ENCODE peak calls at places on chromosomes 12 and 14, in five cellular contexts. D is IMR-90, W is H9, C is mesendoderm, P is neuronal stem cell. K is an unnamed sample. For H3K4me1, the result is how much of the 10 kb centered on the place peaks cover.

GRCh38 chr12:13864081-13864673 is 117.2 kb downstream of the GRIN2B start:
- DNase-seq in W (peak), D (peak), C (peak), P (peak), K (peak)

GRCh38 chr14:59069455-59069854 is 119.0 kb upstream of the DAAM1 start:
- DNase-seq in W (no peak), C (peak), P (no peak), D (no peak), K (no peak)

GRCh38 chr12:65300679-65301349 is 22.3 kb downstream of the MSRB3 start:
- DNase-seq in W (peak), C (peak), P (no peak), D (peak), K (no peak)

GRCh38 chr12:25365340-25365730 is 114.6 kb upstream of the KRAS start:
- DNase-seq in W (no peak), P (no peak), D (no peak), C (no peak), K (no peak)

GRCh38 chr12:29944269-29945000 is 160.7 kb upstream of the TMTC1 start:
- DNase-seq in C (no peak), W (no peak), D (no peak), P (no peak), K (no peak)

GRCh38 chr12:1582709-1583050 is 11.7 kb downstream of the FBXL14 start:
- DNase-seq in C (no peak), D (no peak), P (no peak), W (no peak), K (no peak)

GRCh38 chr12:124915249-124916236 is 1.1 kb upstream of the UBC start:
- DNase-seq in W (peak), P (no peak), D (peak), C (no peak), K (no peak)

GRCh38 chr12:112537710-112538396 is 119.1 kb downstream of the PTPN11 start:
- DNase-seq in C (peak), D (peak), W (peak), P (no peak), K (peak)

GRCh38 chr12:62903151-62903550 is 31.8 kb downstream of the PPM1H start:
- DNase-seq in P (no peak), D (no peak), W (no peak), C (no peak), K (no peak)

GRCh38 chr12:74732801-74733200 is 195.2 kb downstream of the ATXN7L3B start:
- DNase-seq in D (no peak), P (no peak), C (peak), W (no peak), K (no peak)

GRCh38 chr12:123813349-123813748 is 51.2 kb downstream of the DNAH10 start:
- DNase-seq in W (no peak), C (no peak), P (no peak), D (peak), K (no peak)

GRCh38 chr14:41229824-41230223 is 376.9 kb upstream of the LRFN5 start:
- DNase-seq in D (no peak), C (no peak), W (no peak), P (no peak), K (no peak)

GRCh38 chr12:62783881-62784280 is 151.1 kb downstream of the PPM1H start:
- DNase-seq in D (no peak), W (no peak), C (no peak), P (no peak), K (no peak)

GRCh38 chr14:105496831-105497591 is 6.0 kb downstream of the TEDC1 start:
- DNase-seq in W (peak), D (no peak), C (no peak), P (no peak), K (no peak)

GRCh38 chr14:55588259-55588699 is 8.3 kb downstream of the KTN1 start:
- DNase-seq in P (no peak), C (no peak), D (peak), W (no peak), K (no peak)
- H3K4ac ChIP-seq in P (no peak), C (no peak), D (no peak), W (no peak), K (peak)

GRCh38 chr12:20410746-20411145 is 42.4 kb downstream of the PDE3A start:
- DNase-seq in D (no peak), W (no peak), P (no peak), C (no peak), K (no peak)

GRCh38 chr12:20411309-20411708 is 43.0 kb downstream of the PDE3A start:
- DNase-seq in W (no peak), C (no peak), D (no peak), P (no peak), K (no peak)

GRCh38 chr12:20404576-20405346 is 36.4 kb downstream of the PDE3A start:
- DNase-seq in W (no peak), D (peak), C (no peak), P (no peak), K (no peak)

GRCh38 chr12:20415013-20415412 is 46.7 kb downstream of the PDE3A start:
- DNase-seq in C (no peak), P (no peak), W (no peak), D (no peak), K (no peak)

DNA sequence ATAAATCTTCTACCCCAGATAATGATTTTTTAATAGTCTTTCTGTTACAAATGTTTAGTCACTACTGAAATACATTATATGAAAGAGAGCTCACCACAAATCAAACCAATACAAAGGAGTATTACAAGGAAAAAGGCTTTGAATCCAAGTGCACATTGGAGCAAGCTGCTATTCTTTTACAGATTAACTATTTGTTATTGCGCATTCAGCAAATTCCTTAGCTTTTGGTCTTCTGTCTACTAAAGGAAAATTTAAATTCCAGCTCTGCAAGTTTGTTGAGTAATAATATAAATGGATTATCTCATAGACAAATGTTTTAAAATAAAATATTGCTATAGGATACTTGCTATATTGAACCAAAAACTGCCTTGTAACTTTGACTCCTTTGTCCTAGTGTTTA is 41.3 kb downstream of the PDE3A start:
- DNase-seq in W (no peak), P (no peak), C (no peak), D (no peak), K (no peak)
- H3K4me1 ChIP-seq in W (under half), P (under half), C (under half), D (under half), K (under half)

DNA sequence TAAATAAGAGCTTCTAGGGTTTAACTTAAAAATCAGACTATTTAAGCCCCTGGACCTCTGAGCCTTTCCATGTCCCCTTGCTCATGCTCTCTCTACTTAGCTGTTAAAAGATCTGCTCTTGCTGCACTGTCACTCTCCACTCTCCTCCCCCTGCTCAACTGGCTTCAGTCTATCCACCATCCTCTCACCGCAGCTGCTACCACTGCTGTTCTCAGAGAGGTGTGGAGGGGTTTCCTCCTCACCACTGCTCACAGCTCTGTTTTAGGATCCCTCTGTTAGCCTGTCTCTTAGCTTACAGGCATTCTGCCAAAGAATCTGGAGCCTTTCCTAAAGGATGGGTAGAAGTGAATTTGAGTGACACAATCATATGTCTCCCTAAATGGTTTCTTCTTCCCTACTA is 43.7 kb upstream of the ATP2B1 start:
- DNase-seq in P (no peak), D (no peak), C (no peak), W (no peak), K (no peak)
- H4K8ac ChIP-seq in P (no peak), D (no peak), C (no peak), W (no peak), K (no peak)

GRCh38 chr14:101947577-101947903 is 16.8 kb upstream of the DYNC1H1 start:
- DNase-seq in C (no peak), W (no peak), D (no peak), P (no peak), K (no peak)
- H3K4ac ChIP-seq in C (peak), W (no peak), D (peak), P (no peak), K (peak)

GRCh38 chr14:96187216-96188050 is 17.2 kb upstream of the BDKRB2 start:
- DNase-seq in P (no peak), D (peak), W (no peak), C (no peak), K (no peak)
- H3K4me1 ChIP-seq in P (under half), D (under half), W (under half), C (under half), K (under half)

DNA sequence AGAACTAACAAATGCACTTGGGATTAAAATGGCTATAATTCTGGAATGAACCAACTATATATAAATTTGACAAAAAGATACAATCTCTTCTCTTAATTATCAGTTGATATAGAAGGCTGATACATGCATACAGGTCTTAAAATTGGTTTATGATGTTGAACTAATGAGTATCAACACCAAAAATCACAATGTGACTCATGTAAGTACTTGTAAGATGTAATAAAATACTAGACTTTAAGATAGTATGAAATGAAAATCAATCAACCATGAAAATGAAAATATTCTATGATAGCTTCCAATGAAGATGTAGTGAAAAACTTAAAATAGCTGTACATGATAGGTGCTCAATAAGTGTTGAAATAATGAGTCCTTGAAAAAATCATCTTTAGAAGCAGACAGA is 116.6 kb upstream of the SOX5 start:
- DNase-seq in D (no peak), C (no peak), P (no peak), W (no peak), K (no peak)
- H4K8ac ChIP-seq in D (no peak), C (no peak), P (no peak), W (no peak), K (no peak)

GRCh38 chr14:61750708-61751474 is 11.3 kb upstream of the SNAPC1 start:
- DNase-seq in D (peak), C (peak), P (peak), W (peak), K (peak)
- H3K4ac ChIP-seq in D (peak), C (peak), P (no peak), W (no peak), K (no peak)

GRCh38 chr14:75343914-75344313 is 65.3 kb downstream of the FOS start:
- DNase-seq in C (no peak), W (no peak), D (no peak), P (no peak), K (no peak)
- H3K4me1 ChIP-seq in C (under half), W (under half), D (under half), P (under half), K (under half)

GRCh38 chr12:50581226-50582184 is 76.7 kb downstream of the DIP2B start:
- DNase-seq in W (no peak), P (no peak), C (no peak), D (peak), K (peak)
- H4K8ac ChIP-seq in W (no peak), P (no peak), C (no peak), D (no peak), K (peak)

GRCh38 chr12:109291117-109291516 is 18.0 kb downstream of the FOXN4 start:
- DNase-seq in W (no peak), P (no peak), C (no peak), D (no peak), K (no peak)

GRCh38 chr12:109293106-109293505 is 16.0 kb downstream of the FOXN4 start:
- DNase-seq in W (no peak), C (no peak), P (no peak), D (no peak), K (no peak)

GRCh38 chr12:109292342-109292711 is 16.8 kb downstream of the FOXN4 start:
- DNase-seq in C (no peak), D (no peak), W (no peak), P (no peak), K (no peak)

GRCh38 chr12:109290061-109290460 is 19.0 kb downstream of the FOXN4 start:
- DNase-seq in W (no peak), P (no peak), C (no peak), D (no peak), K (no peak)

GRCh38 chr12:109291531-109292341 is 17.3 kb downstream of the FOXN4 start:
- DNase-seq in D (no peak), W (peak), C (peak), P (peak), K (no peak)
- H3K4ac ChIP-seq in D (no peak), W (peak), C (no peak), P (peak), K (no peak)